ENCODE peak calls at places on chromosomes 11 and 22, in ten cellular contexts. F is SK-N-SH, X is tibial nerve, V is stomach, E is H1, B is HepG2, Q is ovary, L is sigmoid colon, Z is K562, O is transverse colon. H is an unnamed sample.
A peak's percentile ranks its signal among the peaks of the same experiment; 100 is the strongest.

GRCh38 chr22:37546436-37547248 is 13.6 kb upstream of the CDC42EP1 start:
- DNase-seq in F (no peak), X (no peak), V (peak; percentile 87), E (no peak), B (peak; percentile 67), Q (peak; percentile 81), L (peak; percentile 91), Z (no peak), O (peak; percentile 32), H (no peak)

GRCh38 chr11:95695181-95695580 is 94.4 kb downstream of the FAM76B start:
- DNase-seq in F (no peak), X (no peak), V (no peak), E (no peak), B (no peak), Q (no peak), L (no peak), Z (no peak), O (no peak), H (no peak)

GRCh38 chr11:17382046-17382728 is 6.3 kb downstream of the KCNJ11 start:
- DNase-seq in F (no peak), X (no peak), V (no peak), E (no peak), B (no peak), Q (no peak), L (no peak), Z (no peak), O (no peak), H (peak; percentile 76)

GRCh38 chr11:104798794-104799193 is 99.5 kb downstream of the CASP12 start:
- DNase-seq in F (no peak), X (no peak), V (no peak), E (no peak), B (no peak), Q (no peak), L (no peak), Z (no peak), O (no peak), H (no peak)

GRCh38 chr11:44634401-44635281 is 69.2 kb downstream of the CD82 start:
- DNase-seq in F (peak; percentile 90), X (no peak), V (peak; percentile 35), E (peak; percentile 63), B (no peak), Q (peak; percentile 87), L (peak; percentile 89), Z (peak; percentile 69), O (peak; percentile 51), H (no peak)

GRCh38 chr11:12390687-12391110 is 13.3 kb downstream of the PARVA start:
- DNase-seq in F (no peak), X (no peak), V (no peak), E (no peak), B (no peak), Q (no peak), L (peak; percentile 80), Z (no peak), O (no peak), H (no peak)

GRCh38 chr22:26574001-26574723 is 15.8 kb downstream of the TPST2 start:
- DNase-seq in F (no peak), X (no peak), V (no peak), E (no peak), B (no peak), Q (no peak), L (no peak), Z (no peak), O (no peak), H (no peak)

GRCh38 chr11:126914166-126914565 is 86.4 kb downstream of the KIRREL3 start:
- DNase-seq in F (no peak), X (no peak), V (no peak), E (no peak), B (no peak), Q (no peak), L (no peak), Z (no peak), O (no peak), H (no peak)

GRCh38 chr11:116930177-116930576 is 92.8 kb upstream of the APOA1 start:
- DNase-seq in F (no peak), X (no peak), V (no peak), E (no peak), B (peak; percentile 21), Q (no peak), L (no peak), Z (no peak), O (peak; percentile 33), H (no peak)

GRCh38 chr11:102389253-102389652 is 42.2 kb downstream of the BIRC2 start:
- DNase-seq in F (no peak), X (no peak), V (no peak), E (no peak), B (no peak), Q (no peak), L (no peak), Z (no peak), O (no peak), H (no peak)

GRCh38 chr11:101096036-101096704 is 33.4 kb downstream of the PGR start:
- DNase-seq in F (no peak), X (no peak), V (peak; percentile 27), E (no peak), B (no peak), Q (peak; percentile 47), L (peak; percentile 63), Z (peak; percentile 8), O (no peak), H (no peak)

GRCh38 chr11:101090679-101091270 is 38.8 kb downstream of the PGR start:
- DNase-seq in F (no peak), X (no peak), V (no peak), E (no peak), B (no peak), Q (no peak), L (no peak), Z (no peak), O (no peak), H (no peak)

GRCh38 chr11:101091781-101092180 is 37.8 kb downstream of the PGR start:
- DNase-seq in F (no peak), X (no peak), V (no peak), E (no peak), B (no peak), Q (no peak), L (no peak), Z (no peak), O (no peak), H (no peak)
- TF ChIP-seq EP300 in F (no peak), X (no peak), V (no peak), E (no peak), B (no peak), Q (no peak), L (no peak), Z (no peak), O (no peak), H (no peak)

GRCh38 chr11:64317325-64317960 is at the start of gene TRMT112:
- DNase-seq in F (peak; percentile 91), X (peak; percentile 98), V (peak; percentile 98), E (peak; percentile 89), B (peak; percentile 99), Q (peak; percentile 93), L (peak; percentile 99), Z (peak; percentile 99), O (peak; percentile 96), H (peak; percentile 98)
- H3K36me3 ChIP-seq in F (peaks cover 30% of the 10 kb centered on the region), X (no peaks in the 10 kb centered on the region), V (peaks cover 58% of the 10 kb centered on the region), E (peaks cover 26% of the 10 kb centered on the region), B (peaks cover 1% of the 10 kb centered on the region), Q (no peaks in the 10 kb centered on the region), L (peaks cover 45% of the 10 kb centered on the region), Z (peaks cover 69% of the 10 kb centered on the region), O (peaks cover 11% of the 10 kb centered on the region), H (peaks cover 41% of the 10 kb centered on the region)

GRCh38 chr22:19959587-19960490 is 18.2 kb upstream of the TXNRD2 start:
- DNase-seq in F (peak; percentile 13), X (no peak), V (no peak), E (no peak), B (no peak), Q (no peak), L (peak; percentile 65), Z (no peak), O (no peak), H (no peak)
- TF ChIP-seq EP300 in F (no peak), X (no peak), V (no peak), E (no peak), B (no peak), Q (no peak), L (no peak), Z (no peak), O (no peak), H (no peak)

GRCh38 chr11:8688414-8689362 is 6.1 kb downstream of the RPL27A start:
- DNase-seq in F (peak; percentile 95), X (peak; percentile 78), V (peak; percentile 95), E (peak; percentile 92), B (peak; percentile 96), Q (peak; percentile 97), L (peak; percentile 97), Z (peak; percentile 98), O (peak; percentile 96), H (peak; percentile 96)
- H3K36me3 ChIP-seq in F (peaks cover 54% of the 10 kb centered on the region), X (no peaks in the 10 kb centered on the region), V (peaks cover 71% of the 10 kb centered on the region), E (peaks cover 52% of the 10 kb centered on the region), B (peaks cover 14% of the 10 kb centered on the region), Q (no peaks in the 10 kb centered on the region), L (peaks cover 58% of the 10 kb centered on the region), Z (peaks cover 85% of the 10 kb centered on the region), O (peaks cover 34% of the 10 kb centered on the region), H (peaks cover 53% of the 10 kb centered on the region)

GRCh38 chr22:23068832-23069385 is 1.4 kb upstream of the GNAZ start:
- DNase-seq in F (no peak), X (no peak), V (no peak), E (no peak), B (no peak), Q (peak; percentile 31), L (peak; percentile 59), Z (no peak), O (peak; percentile 3), H (no peak)

GRCh38 chr22:23069502-23070357 is 589 bp upstream of the GNAZ start:
- DNase-seq in F (peak; percentile 99), X (peak; percentile 88), V (peak; percentile 97), E (peak; percentile 96), B (peak; percentile 77), Q (peak; percentile 96), L (peak; percentile 95), Z (peak; percentile 99), O (peak; percentile 93), H (peak; percentile 91)

GRCh38 chr22:23071163-23072034 is 1.1 kb downstream of the GNAZ start:
- DNase-seq in F (peak; percentile 48), X (no peak), V (no peak), E (no peak), B (no peak), Q (peak; percentile 45), L (peak; percentile 63), Z (no peak), O (no peak), H (peak; percentile 60)

GRCh38 chr22:23072035-23072910 is 2.0 kb downstream of the GNAZ start:
- DNase-seq in F (no peak), X (no peak), V (no peak), E (no peak), B (no peak), Q (peak; percentile 25), L (peak; percentile 60), Z (no peak), O (no peak), H (peak; percentile 55)

DNA sequence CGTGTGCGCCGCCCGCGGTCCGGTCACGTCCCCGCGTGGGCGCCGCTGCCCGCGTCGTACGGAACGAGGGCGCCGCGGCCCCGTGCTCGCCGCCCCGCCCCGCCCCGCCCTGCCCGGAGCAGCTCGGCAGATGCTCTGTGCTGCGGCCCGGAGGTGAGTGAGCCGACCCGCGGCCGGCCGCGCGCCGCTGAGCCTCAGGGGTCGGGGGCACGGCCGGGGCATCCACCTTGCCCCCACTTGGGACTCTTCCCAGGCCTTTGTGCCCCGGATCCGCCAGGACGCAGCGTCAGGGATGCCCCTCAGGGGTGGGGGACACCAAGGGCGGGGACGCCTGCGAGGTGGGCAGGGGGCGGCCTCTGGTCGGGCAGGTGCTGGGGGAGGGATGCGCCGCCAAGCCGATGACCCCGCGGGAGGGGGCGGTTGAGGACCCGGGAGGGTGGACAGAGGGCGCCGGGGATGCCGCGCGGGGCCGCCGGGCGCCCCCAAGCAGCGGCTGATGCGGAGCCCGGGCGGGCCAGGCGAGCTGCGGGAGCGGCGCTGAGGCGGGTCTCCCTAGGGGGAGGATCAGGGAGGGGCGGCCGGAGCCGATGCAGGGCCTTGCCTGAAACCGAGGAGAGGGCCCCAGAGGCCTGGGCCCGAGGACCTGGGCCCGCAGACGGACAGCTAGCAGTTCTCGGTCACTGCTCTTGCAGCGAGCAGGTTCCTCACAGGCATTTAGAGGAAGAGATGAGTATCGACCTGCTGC is at the start of gene GNAZ:
- DNase-seq in F (peak; percentile 84), X (no peak), V (no peak), E (peak; percentile 78), B (no peak), Q (peak; percentile 63), L (peak; percentile 67), Z (no peak), O (no peak), H (peak; percentile 77)
- TF ChIP-seq EP300 in F (no peak), X (no peak), V (no peak), E (no peak), B (no peak), Q (no peak), L (no peak), Z (no peak), O (no peak), H (no peak)